ENCODE peak calls at places on chromosomes 1 and 21, in seven cellular contexts. One of them, this sample, is unnamed.

GRCh38 chr21:21102874-21103273 is 104.7 kb downstream of the NCAM2 start:
- DNase-seq in astrocyte of the cerebellum: no peak
- DNase-seq in foreskin fibroblast: no peak
- DNase-seq in stomach: no peak
- DNase-seq in PC-9: no peak
- DNase-seq in colonic mucosa: no peak
- DNase-seq in GM12865: no peak
- DNase-seq in this sample: no peak

GRCh38 chr1:89598450-89599331 is 34.2 kb upstream of the LRRC8C start:
- DNase-seq in GM12865: peak
- DNase-seq in colonic mucosa: no peak
- DNase-seq in foreskin fibroblast: no peak
- DNase-seq in stomach: no peak
- DNase-seq in astrocyte of the cerebellum: peak
- DNase-seq in PC-9: no peak
- DNase-seq in this sample: no peak

GRCh38 chr1:41743361-41743760 is 175.4 kb downstream of the HIVEP3 start:
- DNase-seq in GM12865: no peak
- DNase-seq in colonic mucosa: no peak
- DNase-seq in astrocyte of the cerebellum: no peak
- DNase-seq in foreskin fibroblast: peak
- DNase-seq in stomach: no peak
- DNase-seq in PC-9: no peak
- DNase-seq in this sample: no peak

GRCh38 chr1:175191654-175192053 is 922 bp downstream of the KIAA0040 start:
- DNase-seq in stomach: no peak
- DNase-seq in astrocyte of the cerebellum: no peak
- DNase-seq in foreskin fibroblast: no peak
- DNase-seq in GM12865: peak
- DNase-seq in colonic mucosa: peak
- DNase-seq in PC-9: no peak
- DNase-seq in this sample: no peak

GRCh38 chr21:38853421-38853919 is 47.7 kb downstream of the ETS2 start:
- DNase-seq in PC-9: peak
- DNase-seq in foreskin fibroblast: peak
- DNase-seq in astrocyte of the cerebellum: peak
- DNase-seq in colonic mucosa: peak
- DNase-seq in stomach: peak
- DNase-seq in GM12865: peak
- DNase-seq in this sample: no peak

GRCh38 chr1:29342351-29342750 is 106.0 kb downstream of the PTPRU start:
- DNase-seq in PC-9: no peak
- DNase-seq in stomach: no peak
- DNase-seq in foreskin fibroblast: no peak
- DNase-seq in astrocyte of the cerebellum: no peak
- DNase-seq in GM12865: no peak
- DNase-seq in colonic mucosa: no peak
- DNase-seq in this sample: no peak

GRCh38 chr1:58895559-58896135 is 111.8 kb upstream of the JUN start:
- DNase-seq in PC-9: no peak
- DNase-seq in stomach: no peak
- DNase-seq in GM12865: peak
- DNase-seq in astrocyte of the cerebellum: no peak
- DNase-seq in colonic mucosa: peak
- DNase-seq in foreskin fibroblast: no peak
- DNase-seq in this sample: no peak

GRCh38 chr21:33238565-33239255 is 9.0 kb downstream of the IFNAR2 start:
- DNase-seq in GM12865: peak
- DNase-seq in colonic mucosa: no peak
- DNase-seq in foreskin fibroblast: no peak
- DNase-seq in stomach: no peak
- DNase-seq in PC-9: no peak
- DNase-seq in astrocyte of the cerebellum: no peak
- DNase-seq in this sample: no peak

GRCh38 chr1:12169442-12170135 is 2.8 kb downstream of the TNFRSF1B start:
- DNase-seq in astrocyte of the cerebellum: no peak
- DNase-seq in foreskin fibroblast: no peak
- DNase-seq in PC-9: no peak
- DNase-seq in colonic mucosa: no peak
- DNase-seq in GM12865: no peak
- DNase-seq in stomach: no peak
- DNase-seq in this sample: no peak

GRCh38 chr1:22471078-22471477 is 19.4 kb downstream of the ZBTB40 start:
- DNase-seq in foreskin fibroblast: no peak
- DNase-seq in GM12865: no peak
- DNase-seq in astrocyte of the cerebellum: no peak
- DNase-seq in colonic mucosa: no peak
- DNase-seq in stomach: peak
- DNase-seq in PC-9: no peak
- DNase-seq in this sample: no peak

GRCh38 chr1:1062364-1063163 is 11.5 kb downstream of the RNF223 start:
- DNase-seq in colonic mucosa: no peak
- DNase-seq in GM12865: no peak
- DNase-seq in foreskin fibroblast: no peak
- DNase-seq in astrocyte of the cerebellum: no peak
- DNase-seq in stomach: no peak
- DNase-seq in PC-9: no peak
- DNase-seq in this sample: no peak

GRCh38 chr1:158104891-158105290 is 75.8 kb upstream of the CD1D start:
- DNase-seq in colonic mucosa: no peak
- DNase-seq in PC-9: no peak
- DNase-seq in stomach: no peak
- DNase-seq in GM12865: no peak
- DNase-seq in foreskin fibroblast: no peak
- DNase-seq in astrocyte of the cerebellum: no peak
- DNase-seq in this sample: no peak

GRCh38 chr1:229383961-229384360 is 41.1 kb upstream of the CCSAP start:
- DNase-seq in PC-9: no peak
- DNase-seq in astrocyte of the cerebellum: no peak
- DNase-seq in GM12865: no peak
- DNase-seq in colonic mucosa: no peak
- DNase-seq in foreskin fibroblast: no peak
- DNase-seq in stomach: no peak
- DNase-seq in this sample: no peak

GRCh38 chr1:112706505-112707216 is at the start of gene RHOC:
- DNase-seq in PC-9: peak
- DNase-seq in colonic mucosa: peak
- DNase-seq in foreskin fibroblast: peak
- DNase-seq in GM12865: peak
- DNase-seq in astrocyte of the cerebellum: no peak
- DNase-seq in stomach: peak
- DNase-seq in this sample: no peak

GRCh38 chr1:8347635-8348034 is 29.7 kb downstream of the SLC45A1 start:
- DNase-seq in stomach: no peak
- DNase-seq in PC-9: no peak
- DNase-seq in foreskin fibroblast: no peak
- DNase-seq in colonic mucosa: no peak
- DNase-seq in GM12865: no peak
- DNase-seq in astrocyte of the cerebellum: no peak
- DNase-seq in this sample: no peak

GRCh38 chr1:42955311-42956063 is 3.2 kb downstream of the SLC2A1 start:
- DNase-seq in GM12865: no peak
- DNase-seq in stomach: no peak
- DNase-seq in PC-9: no peak
- DNase-seq in foreskin fibroblast: no peak
- DNase-seq in colonic mucosa: no peak
- DNase-seq in astrocyte of the cerebellum: no peak
- DNase-seq in this sample: no peak

GRCh38 chr1:23558140-23558871 is 995 bp downstream of the ID3 start:
- DNase-seq in GM12865: peak
- DNase-seq in foreskin fibroblast: no peak
- DNase-seq in PC-9: peak
- DNase-seq in astrocyte of the cerebellum: no peak
- DNase-seq in colonic mucosa: peak
- DNase-seq in stomach: peak
- DNase-seq in this sample: no peak

GRCh38 chr1:201505505-201505893 is 1.4 kb downstream of the CSRP1 start:
- DNase-seq in GM12865: no peak
- DNase-seq in foreskin fibroblast: peak
- DNase-seq in astrocyte of the cerebellum: no peak
- DNase-seq in colonic mucosa: peak
- DNase-seq in stomach: no peak
- DNase-seq in PC-9: no peak
- DNase-seq in this sample: no peak

GRCh38 chr1:6581561-6582305 is 1.9 kb downstream of the ZBTB48 start:
- DNase-seq in colonic mucosa: peak
- DNase-seq in foreskin fibroblast: no peak
- DNase-seq in PC-9: no peak
- DNase-seq in astrocyte of the cerebellum: no peak
- DNase-seq in GM12865: peak
- DNase-seq in stomach: no peak
- DNase-seq in this sample: no peak
- H3K4me3 ChIP-seq in colonic mucosa: no peak
- H3K4me3 ChIP-seq in foreskin fibroblast: no peak
- H3K4me3 ChIP-seq in PC-9: no peak
- H3K4me3 ChIP-seq in astrocyte of the cerebellum: no peak
- H3K4me3 ChIP-seq in GM12865: peak
- H3K4me3 ChIP-seq in stomach: no peak
- H3K4me3 ChIP-seq in this sample: peak

GRCh38 chr1:159803946-159804695 is 2.0 kb downstream of the FCRL6 start:
- DNase-seq in stomach: no peak
- DNase-seq in colonic mucosa: no peak
- DNase-seq in PC-9: no peak
- DNase-seq in foreskin fibroblast: no peak
- DNase-seq in GM12865: no peak
- DNase-seq in astrocyte of the cerebellum: no peak
- DNase-seq in this sample: no peak
- TF ChIP-seq CTCF in stomach: no peak
- TF ChIP-seq CTCF in colonic mucosa: no peak
- TF ChIP-seq CTCF in PC-9: no peak
- TF ChIP-seq CTCF in foreskin fibroblast: no peak
- TF ChIP-seq CTCF in GM12865: no peak
- TF ChIP-seq CTCF in astrocyte of the cerebellum: no peak
- TF ChIP-seq CTCF in this sample: no peak

GRCh38 chr1:25003000-25003399 is 72.9 kb upstream of the RUNX3 start:
- DNase-seq in foreskin fibroblast: no peak
- DNase-seq in PC-9: no peak
- DNase-seq in stomach: no peak
- DNase-seq in colonic mucosa: no peak
- DNase-seq in astrocyte of the cerebellum: no peak
- DNase-seq in GM12865: no peak
- DNase-seq in this sample: no peak

GRCh38 chr1:24999426-24999825 is 69.3 kb upstream of the RUNX3 start:
- DNase-seq in GM12865: no peak
- DNase-seq in foreskin fibroblast: no peak
- DNase-seq in colonic mucosa: no peak
- DNase-seq in stomach: no peak
- DNase-seq in PC-9: no peak
- DNase-seq in astrocyte of the cerebellum: no peak
- DNase-seq in this sample: no peak

GRCh38 chr1:25003457-25004190 is 73.5 kb upstream of the RUNX3 start:
- DNase-seq in colonic mucosa: no peak
- DNase-seq in astrocyte of the cerebellum: no peak
- DNase-seq in foreskin fibroblast: no peak
- DNase-seq in stomach: no peak
- DNase-seq in GM12865: no peak
- DNase-seq in PC-9: no peak
- DNase-seq in this sample: no peak

GRCh38 chr1:24999906-25000305 is 69.8 kb upstream of the RUNX3 start:
- DNase-seq in astrocyte of the cerebellum: no peak
- DNase-seq in PC-9: no peak
- DNase-seq in GM12865: no peak
- DNase-seq in stomach: no peak
- DNase-seq in foreskin fibroblast: no peak
- DNase-seq in colonic mucosa: no peak
- DNase-seq in this sample: no peak

GRCh38 chr1:25001125-25001915 is 71.2 kb upstream of the RUNX3 start:
- DNase-seq in GM12865: peak
- DNase-seq in astrocyte of the cerebellum: no peak
- DNase-seq in PC-9: no peak
- DNase-seq in foreskin fibroblast: no peak
- DNase-seq in colonic mucosa: no peak
- DNase-seq in stomach: no peak
- DNase-seq in this sample: no peak
- H3K4me3 ChIP-seq in GM12865: no peak
- H3K4me3 ChIP-seq in astrocyte of the cerebellum: no peak
- H3K4me3 ChIP-seq in PC-9: no peak
- H3K4me3 ChIP-seq in foreskin fibroblast: no peak
- H3K4me3 ChIP-seq in colonic mucosa: no peak
- H3K4me3 ChIP-seq in stomach: no peak
- H3K4me3 ChIP-seq in this sample: no peak

DNA sequence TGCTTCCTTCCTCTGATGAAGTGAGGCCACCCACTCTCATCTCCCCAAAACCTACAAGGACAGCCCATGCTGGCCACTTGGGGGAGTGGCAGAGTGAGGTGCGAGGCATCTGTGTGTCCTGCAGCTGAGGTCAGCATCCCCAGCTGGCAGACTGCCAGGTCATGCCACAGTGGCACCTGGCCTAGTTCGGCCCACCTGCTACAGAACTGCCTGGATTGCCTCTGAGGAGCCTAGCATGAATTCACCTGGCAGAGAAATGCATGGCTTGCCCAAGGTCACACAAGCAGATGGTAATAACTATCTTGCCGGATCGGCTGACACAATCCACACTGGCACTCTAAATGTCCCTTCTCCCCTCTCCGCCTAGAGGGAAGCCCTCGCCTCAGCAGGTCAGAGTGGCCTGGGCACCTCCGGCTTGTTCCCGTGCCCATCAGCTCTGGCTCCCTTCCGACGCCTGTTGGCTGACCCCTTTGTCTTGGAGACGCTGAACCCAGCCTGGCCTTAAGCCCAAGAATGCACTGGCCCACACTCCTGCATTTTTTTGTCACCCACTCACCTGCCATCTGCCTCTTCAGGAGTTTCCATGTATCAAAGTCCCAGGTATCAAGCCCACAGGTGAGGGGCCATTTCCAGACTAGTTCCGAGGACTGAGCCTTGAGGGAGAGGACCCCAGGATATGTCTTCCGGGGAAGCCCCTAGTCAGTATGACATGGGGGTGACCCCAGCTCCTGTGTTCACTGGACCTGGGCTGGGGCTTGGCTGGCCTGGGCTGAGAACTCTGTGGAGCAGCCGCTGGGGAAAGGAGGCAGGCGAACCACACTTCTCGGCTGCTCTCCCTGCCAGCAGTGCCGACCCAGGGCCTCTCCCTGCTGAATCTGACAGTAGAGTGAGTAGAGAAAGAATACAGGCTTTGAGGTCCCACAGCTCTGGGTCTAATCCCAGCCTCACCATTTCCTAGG is 21.7 kb downstream of the ECE1 start:
- DNase-seq in GM12865: no peak
- DNase-seq in astrocyte of the cerebellum: no peak
- DNase-seq in PC-9: no peak
- DNase-seq in colonic mucosa: no peak
- DNase-seq in stomach: peak
- DNase-seq in foreskin fibroblast: no peak
- DNase-seq in this sample: no peak
- TF ChIP-seq CTCF in GM12865: no peak
- TF ChIP-seq CTCF in astrocyte of the cerebellum: no peak
- TF ChIP-seq CTCF in PC-9: no peak
- TF ChIP-seq CTCF in colonic mucosa: no peak
- TF ChIP-seq CTCF in stomach: no peak
- TF ChIP-seq CTCF in foreskin fibroblast: no peak
- TF ChIP-seq CTCF in this sample: no peak